ENCODE peak calls at places on chromosomes 6 and 20, in four cellular contexts. One of them, this sample, is unnamed.

GRCh38 chr6:93165850-93166249 is 253.5 kb downstream of the EPHA7 start:
- DNase-seq in endodermal cell: no peak
- DNase-seq in heart right ventricle: no peak
- DNase-seq in HCT116: no peak
- DNase-seq in this sample: no peak

GRCh38 chr6:125821825-125822281 is 31.1 kb downstream of the NCOA7 start:
- DNase-seq in heart right ventricle: no peak
- DNase-seq in HCT116: no peak
- DNase-seq in endodermal cell: no peak
- DNase-seq in this sample: no peak

GRCh38 chr6:122028933-122029332 is 370.5 kb upstream of the HSF2 start:
- DNase-seq in endodermal cell: no peak
- DNase-seq in heart right ventricle: no peak
- DNase-seq in HCT116: peak
- DNase-seq in this sample: no peak

GRCh38 chr20:62696431-62696957 is 12.1 kb upstream of the NTSR1 start:
- DNase-seq in heart right ventricle: no peak
- DNase-seq in endodermal cell: no peak
- DNase-seq in HCT116: no peak
- DNase-seq in this sample: no peak

GRCh38 chr20:11676618-11677289 is 240.9 kb upstream of the BTBD3 start:
- DNase-seq in heart right ventricle: peak
- DNase-seq in HCT116: peak
- DNase-seq in endodermal cell: peak
- DNase-seq in this sample: no peak

GRCh38 chr20:48813930-48814546 is 13.8 kb downstream of the PREX1 start:
- DNase-seq in HCT116: no peak
- DNase-seq in endodermal cell: no peak
- DNase-seq in heart right ventricle: no peak
- DNase-seq in this sample: no peak

GRCh38 chr20:34920055-34920454 is 35.6 kb downstream of the GSS start:
- DNase-seq in HCT116: no peak
- DNase-seq in endodermal cell: no peak
- DNase-seq in heart right ventricle: no peak
- DNase-seq in this sample: no peak

GRCh38 chr20:47271216-47271615 is 85.3 kb downstream of the ZMYND8 start:
- DNase-seq in heart right ventricle: no peak
- DNase-seq in HCT116: no peak
- DNase-seq in endodermal cell: no peak
- DNase-seq in this sample: no peak

GRCh38 chr20:10280016-10280908 is 61.6 kb downstream of the SNAP25 start:
- DNase-seq in endodermal cell: no peak
- DNase-seq in heart right ventricle: no peak
- DNase-seq in HCT116: no peak
- DNase-seq in this sample: no peak

GRCh38 chr6:57048577-57048976 is 2.1 kb downstream of the KIAA1586 start:
- DNase-seq in heart right ventricle: no peak
- DNase-seq in endodermal cell: no peak
- DNase-seq in HCT116: no peak
- DNase-seq in this sample: no peak

GRCh38 chr6:74715362-74716068 is 490.3 kb downstream of the COL12A1 start:
- DNase-seq in heart right ventricle: no peak
- DNase-seq in HCT116: no peak
- DNase-seq in endodermal cell: no peak
- DNase-seq in this sample: no peak

GRCh38 chr6:108423982-108424695 is 129.3 kb downstream of the AFG1L start:
- DNase-seq in endodermal cell: no peak
- DNase-seq in heart right ventricle: no peak
- DNase-seq in HCT116: no peak
- DNase-seq in this sample: no peak

GRCh38 chr6:166031275-166031674 is 136.4 kb downstream of the TBXT start:
- DNase-seq in endodermal cell: no peak
- DNase-seq in heart right ventricle: no peak
- DNase-seq in HCT116: no peak
- DNase-seq in this sample: no peak

GRCh38 chr6:166036321-166037105 is 131.1 kb downstream of the TBXT start:
- DNase-seq in HCT116: no peak
- DNase-seq in heart right ventricle: no peak
- DNase-seq in endodermal cell: no peak
- DNase-seq in this sample: no peak

GRCh38 chr6:166027761-166028160 is 139.9 kb downstream of the TBXT start:
- DNase-seq in heart right ventricle: no peak
- DNase-seq in endodermal cell: no peak
- DNase-seq in HCT116: no peak
- DNase-seq in this sample: no peak

GRCh38 chr6:166029506-166029905 is 138.1 kb downstream of the TBXT start:
- DNase-seq in heart right ventricle: no peak
- DNase-seq in HCT116: no peak
- DNase-seq in endodermal cell: no peak
- DNase-seq in this sample: no peak

GRCh38 chr6:166032366-166033171 is 135.1 kb downstream of the TBXT start:
- DNase-seq in HCT116: peak
- DNase-seq in endodermal cell: peak
- DNase-seq in heart right ventricle: peak
- DNase-seq in this sample: peak
- TF ChIP-seq CTCF in HCT116: no peak
- TF ChIP-seq CTCF in endodermal cell: peak
- TF ChIP-seq CTCF in heart right ventricle: no peak
- TF ChIP-seq CTCF in this sample: no peak

GRCh38 chr20:52192296-52193007 is 873 bp upstream of the ZFP64 start:
- DNase-seq in HCT116: peak
- DNase-seq in endodermal cell: peak
- DNase-seq in heart right ventricle: peak
- DNase-seq in this sample: no peak

GRCh38 chr20:52190437-52191131 is 995 bp downstream of the ZFP64 start:
- DNase-seq in HCT116: peak
- DNase-seq in endodermal cell: peak
- DNase-seq in heart right ventricle: no peak
- DNase-seq in this sample: no peak

GRCh38 chr20:52193133-52193532 is 1.6 kb upstream of the ZFP64 start:
- DNase-seq in heart right ventricle: no peak
- DNase-seq in HCT116: no peak
- DNase-seq in endodermal cell: no peak
- DNase-seq in this sample: no peak

GRCh38 chr20:52191132-52191435 is 495 bp downstream of the ZFP64 start:
- DNase-seq in heart right ventricle: no peak
- DNase-seq in endodermal cell: no peak
- DNase-seq in HCT116: no peak
- DNase-seq in this sample: no peak

DNA sequence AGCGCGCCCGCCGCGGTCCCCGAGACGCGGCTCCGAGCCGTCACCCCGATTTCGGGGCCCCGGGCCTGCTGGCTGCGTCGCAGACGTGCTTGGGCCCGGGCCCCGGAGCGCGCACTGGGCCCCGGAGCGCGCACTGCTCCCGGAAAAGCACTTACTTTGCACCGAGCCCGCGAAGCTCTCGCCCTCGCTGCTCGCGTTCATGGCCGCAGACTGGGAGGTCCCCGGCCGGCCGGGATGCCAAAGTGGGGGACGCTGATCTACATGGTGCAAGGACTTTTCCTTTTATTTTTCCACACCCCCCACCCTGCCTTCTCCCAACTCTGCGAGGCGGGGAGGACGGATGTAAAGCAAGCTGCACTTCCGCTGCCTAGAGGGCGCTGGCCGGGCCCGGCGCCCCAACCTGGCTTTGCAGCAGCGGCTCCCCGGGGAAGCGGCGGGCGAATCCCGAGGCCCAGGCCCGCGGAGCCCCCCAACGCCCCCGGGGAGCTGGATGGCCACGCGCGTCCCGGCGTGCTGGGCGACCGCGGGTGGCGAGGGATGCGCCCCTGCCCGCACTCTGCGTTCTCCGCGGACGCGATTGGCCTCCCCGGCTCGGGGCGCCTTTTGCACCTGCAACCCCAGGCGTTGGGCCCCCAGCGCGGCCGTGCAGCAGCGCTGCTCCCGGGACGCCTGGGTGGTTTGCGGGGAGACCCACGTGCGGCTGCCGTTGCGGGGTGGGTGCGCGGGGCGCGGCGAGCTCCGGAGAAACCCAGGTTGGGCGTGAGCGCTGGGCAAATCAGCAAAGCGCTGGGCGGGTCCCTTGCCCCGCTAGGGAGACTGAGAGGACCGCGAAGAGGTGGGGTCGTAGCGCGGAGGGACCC is at the start of gene ZFP64:
- DNase-seq in HCT116: peak
- DNase-seq in endodermal cell: peak
- DNase-seq in heart right ventricle: peak
- DNase-seq in this sample: peak
- TF ChIP-seq CTCF in HCT116: peak
- TF ChIP-seq CTCF in endodermal cell: peak
- TF ChIP-seq CTCF in heart right ventricle: peak
- TF ChIP-seq CTCF in this sample: peak

GRCh38 chr20:43916073-43916874 is 1.6 kb downstream of the TOX2 start:
- DNase-seq in endodermal cell: peak
- DNase-seq in heart right ventricle: no peak
- DNase-seq in HCT116: no peak
- DNase-seq in this sample: no peak
- TF ChIP-seq CTCF in endodermal cell: peak
- TF ChIP-seq CTCF in heart right ventricle: no peak
- TF ChIP-seq CTCF in HCT116: no peak
- TF ChIP-seq CTCF in this sample: no peak

GRCh38 chr20:32779500-32780215 is 17.5 kb downstream of the DNMT3B start:
- DNase-seq in endodermal cell: peak
- DNase-seq in HCT116: no peak
- DNase-seq in heart right ventricle: no peak
- DNase-seq in this sample: no peak
- TF ChIP-seq CTCF in endodermal cell: peak
- TF ChIP-seq CTCF in HCT116: no peak
- TF ChIP-seq CTCF in heart right ventricle: no peak
- TF ChIP-seq CTCF in this sample: no peak

DNA sequence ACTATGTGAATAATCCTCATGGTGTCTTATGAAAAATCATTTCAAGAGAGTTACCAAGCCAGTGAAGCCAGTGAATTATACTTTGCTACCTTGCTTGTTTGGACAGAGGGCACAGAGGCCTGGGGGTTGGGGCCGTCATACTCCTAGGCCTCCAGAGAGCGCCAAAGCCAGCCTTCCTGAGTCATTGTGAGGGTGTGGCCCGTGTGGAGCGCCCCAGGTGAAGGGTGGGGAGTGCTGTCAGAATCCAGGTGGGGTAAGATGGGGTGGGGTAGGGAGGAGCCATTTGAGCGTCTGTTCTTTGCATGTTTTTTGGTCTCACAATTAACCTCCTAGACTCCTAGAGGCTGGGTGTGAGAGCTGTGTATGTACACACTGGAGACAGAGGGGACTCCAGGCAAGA is 71.1 kb downstream of the PERP start:
- DNase-seq in HCT116: peak
- DNase-seq in endodermal cell: peak
- DNase-seq in heart right ventricle: no peak
- DNase-seq in this sample: no peak
- TF ChIP-seq CTCF in HCT116: peak
- TF ChIP-seq CTCF in endodermal cell: no peak
- TF ChIP-seq CTCF in heart right ventricle: no peak
- TF ChIP-seq CTCF in this sample: no peak

GRCh38 chr6:91276315-91276714 is 689.4 kb upstream of the MAP3K7 start:
- DNase-seq in HCT116: no peak
- DNase-seq in endodermal cell: no peak
- DNase-seq in heart right ventricle: no peak
- DNase-seq in this sample: no peak
- TF ChIP-seq CTCF in HCT116: no peak
- TF ChIP-seq CTCF in endodermal cell: peak
- TF ChIP-seq CTCF in heart right ventricle: no peak
- TF ChIP-seq CTCF in this sample: peak

This sample was measured in osteocyte.